ENCODE peak calls at places on chromosomes 2 and 18, in nine cellular contexts. R, X, E, M, K, V, F, Y and T are unnamed samples.

GRCh38 chr18:24016643-24017042 is 2.1 kb downstream of the TTC39C start:
- DNase-seq in R (no peak), V (no peak), X (no peak), F (no peak), M (no peak), E (peak), K (no peak), Y (no peak), T (peak)

GRCh38 chr2:72803151-72803550 is 22.7 kb downstream of the EXOC6B start:
- DNase-seq in R (no peak), F (no peak), X (no peak), M (no peak), V (no peak), K (no peak), E (no peak), Y (no peak), T (no peak)

GRCh38 chr2:1032030-1032429 is 81.4 kb downstream of the SNTG2 start:
- DNase-seq in V (peak), Y (no peak), E (no peak), X (no peak), K (no peak), R (no peak), F (no peak), M (no peak), T (no peak)

GRCh38 chr2:231780123-231780908 is 766 bp downstream of the PDE6D start:
- DNase-seq in F (peak), E (peak), V (peak), M (peak), Y (no peak), K (no peak), R (peak), X (peak), T (peak)

GRCh38 chr18:12929477-12930083 is 18.2 kb upstream of the SEH1L start:
- DNase-seq in X (peak), V (no peak), R (no peak), E (no peak), Y (no peak), K (no peak), F (no peak), M (no peak), T (no peak)

GRCh38 chr18:78980279-78980771 is 707 bp downstream of the SALL3 start:
- DNase-seq in M (no peak), F (no peak), V (no peak), X (no peak), E (no peak), R (no peak), K (no peak), Y (no peak), T (no peak)

GRCh38 chr2:63544017-63544627 is 44.2 kb downstream of the WDPCP start:
- DNase-seq in X (no peak), M (no peak), V (no peak), K (no peak), R (no peak), Y (no peak), F (peak), E (no peak), T (peak)

GRCh38 chr2:73730810-73731209 is 6.3 kb downstream of the TPRKB start:
- DNase-seq in V (no peak), M (no peak), R (no peak), E (no peak), K (peak), X (no peak), F (no peak), Y (no peak), T (no peak)

GRCh38 chr18:79962835-79963657 is 1.4 kb upstream of the HSBP1L1 start:
- DNase-seq in K (no peak), R (no peak), M (no peak), F (no peak), Y (peak), X (peak), E (no peak), V (peak), T (no peak)

GRCh38 chr2:8006626-8007025 is 675.2 kb upstream of the ID2 start:
- DNase-seq in X (no peak), K (no peak), E (no peak), V (no peak), M (no peak), F (no peak), Y (no peak), R (no peak), T (no peak)

GRCh38 chr18:7663305-7664023 is 96.3 kb downstream of the PTPRM start:
- DNase-seq in R (no peak), M (no peak), E (no peak), X (no peak), F (no peak), V (no peak), Y (no peak), K (no peak), T (no peak)

GRCh38 chr2:85524567-85524923 is 14.4 kb upstream of the MAT2A start:
- DNase-seq in X (no peak), M (no peak), K (peak), E (no peak), Y (no peak), F (peak), R (no peak), V (no peak), T (no peak)

GRCh38 chr2:7857904-7858303 is 824.0 kb upstream of the ID2 start:
- DNase-seq in V (no peak), Y (no peak), E (peak), F (no peak), R (peak), K (no peak), X (no peak), M (no peak), T (peak)

GRCh38 chr2:106798826-106799552 is 87.0 kb downstream of the ST6GAL2 start:
- DNase-seq in R (no peak), V (no peak), K (no peak), Y (no peak), E (no peak), F (no peak), M (no peak), X (no peak), T (no peak)

GRCh38 chr2:179336782-179337534 is 72.3 kb upstream of the SESTD1 start:
- DNase-seq in X (peak), Y (no peak), V (no peak), R (peak), M (no peak), E (peak), K (no peak), F (no peak), T (no peak)

GRCh38 chr18:74082476-74083070 is 65.1 kb downstream of the FBXO15 start:
- DNase-seq in F (no peak), X (peak), E (no peak), Y (peak), V (peak), R (peak), M (peak), K (peak), T (peak)

GRCh38 chr2:109594246-109594900 is 19.4 kb downstream of the SEPTIN10 start:
- DNase-seq in M (no peak), K (no peak), E (no peak), F (no peak), Y (no peak), R (no peak), X (no peak), V (no peak), T (peak)

GRCh38 chr18:76928179-76928868 is 106.0 kb downstream of the ZNF236 start:
- DNase-seq in X (no peak), Y (no peak), F (no peak), M (no peak), K (no peak), E (no peak), R (no peak), V (no peak), T (no peak)

GRCh38 chr2:42969231-42970150 is 177.1 kb upstream of the HAAO start:
- DNase-seq in R (peak), Y (no peak), M (no peak), E (no peak), F (no peak), X (no peak), K (no peak), V (no peak), T (peak)

GRCh38 chr2:162403884-162404283 is 60.0 kb downstream of the GCA start:
- DNase-seq in F (no peak), Y (no peak), M (no peak), K (no peak), X (peak), R (no peak), E (no peak), V (no peak), T (peak)

GRCh38 chr2:14535156-14535555 is 97.4 kb upstream of the LRATD1 start:
- DNase-seq in E (no peak), M (no peak), F (no peak), X (no peak), K (no peak), R (no peak), Y (no peak), V (no peak), T (peak)

GRCh38 chr2:113876503-113877387 is 13.1 kb upstream of the ACTR3 start:
- DNase-seq in Y (no peak), R (no peak), M (peak), V (peak), E (peak), K (peak), X (peak), F (peak), T (peak)

GRCh38 chr2:27051902-27052645 is 606 bp downstream of the AGBL5 start:
- DNase-seq in F (no peak), Y (no peak), X (no peak), R (no peak), M (no peak), V (peak), K (peak), E (no peak), T (no peak)

GRCh38 chr18:813405-814071 is 1.5 kb upstream of the YES1 start:
- DNase-seq in E (no peak), F (peak), X (no peak), M (no peak), V (peak), R (no peak), Y (no peak), K (no peak), T (no peak)

GRCh38 chr2:29195796-29196195 is 80.6 kb downstream of the CLIP4 start:
- DNase-seq in K (no peak), F (no peak), V (no peak), Y (no peak), M (no peak), R (no peak), E (no peak), X (no peak), T (no peak)